ENCODE peak calls at places on chromosomes 3 and 15, in nine cellular contexts. I, M, E, N, C, U, A, G and X are unnamed samples.

GRCh38 chr3:152524198-152525140 is 255.7 kb downstream of the MBNL1 start:
- DNase-seq in I (peak), M (peak), E (no peak), N (no peak), C (peak), U (no peak), A (no peak), G (peak), X (peak)

GRCh38 chr3:150110097-150110496 is 139.4 kb upstream of the PFN2 start:
- DNase-seq in I (no peak), M (no peak), E (no peak), N (no peak), C (peak), U (no peak), A (no peak), G (no peak), X (no peak)

GRCh38 chr3:64214697-64215018 is 10.6 kb downstream of the PRICKLE2 start:
- DNase-seq in I (no peak), M (no peak), E (no peak), N (no peak), C (peak), U (no peak), A (no peak), G (peak), X (no peak)

GRCh38 chr15:64151727-64152506 is at the start of gene SNX22:
- DNase-seq in I (no peak), M (peak), E (no peak), N (peak), C (no peak), U (peak), A (peak), G (no peak), X (peak)

GRCh38 chr15:29089731-29090616 is 179.6 kb downstream of the NSMCE3 start:
- DNase-seq in I (no peak), M (no peak), E (no peak), N (no peak), C (no peak), U (no peak), A (no peak), G (peak), X (no peak)

GRCh38 chr3:172562881-172563835 is 39.9 kb upstream of the TNFSF10 start:
- DNase-seq in I (peak), M (no peak), E (no peak), N (no peak), C (peak), U (no peak), A (no peak), G (peak), X (peak)

GRCh38 chr15:50970524-50970923 is 62.0 kb downstream of the AP4E1 start:
- DNase-seq in I (no peak), M (no peak), E (no peak), N (no peak), C (no peak), U (no peak), A (no peak), G (no peak), X (no peak)

GRCh38 chr15:99568548-99569352 is 3.0 kb downstream of the MEF2A start:
- DNase-seq in I (no peak), M (no peak), E (no peak), N (no peak), C (no peak), U (no peak), A (no peak), G (peak), X (no peak)

GRCh38 chr3:190081387-190081786 is 39.3 kb downstream of the P3H2 start:
- DNase-seq in I (no peak), M (no peak), E (no peak), N (no peak), C (no peak), U (no peak), A (no peak), G (no peak), X (no peak)

GRCh38 chr3:45084361-45084760 is 58.3 kb downstream of the CLEC3B start:
- DNase-seq in I (no peak), M (no peak), E (no peak), N (no peak), C (no peak), U (no peak), A (no peak), G (no peak), X (no peak)

GRCh38 chr3:45083023-45083422 is 56.9 kb downstream of the CLEC3B start:
- DNase-seq in I (no peak), M (no peak), E (no peak), N (no peak), C (no peak), U (no peak), A (no peak), G (no peak), X (no peak)

GRCh38 chr3:45082139-45082538 is 56.0 kb downstream of the CLEC3B start:
- DNase-seq in I (peak), M (no peak), E (no peak), N (no peak), C (no peak), U (no peak), A (no peak), G (peak), X (no peak)

GRCh38 chr3:45087155-45087554 is 59.0 kb downstream of the CDCP1 start:
- DNase-seq in I (no peak), M (no peak), E (no peak), N (no peak), C (no peak), U (no peak), A (no peak), G (peak), X (no peak)

GRCh38 chr3:45084820-45085816 is 59.0 kb downstream of the CLEC3B start:
- DNase-seq in I (no peak), M (no peak), E (no peak), N (no peak), C (peak), U (no peak), A (no peak), G (peak), X (no peak)
- TF ChIP-seq CTCF in I (no peak), M (no peak), E (no peak), N (no peak), C (no peak), U (no peak), A (no peak), G (no peak), X (no peak)

DNA sequence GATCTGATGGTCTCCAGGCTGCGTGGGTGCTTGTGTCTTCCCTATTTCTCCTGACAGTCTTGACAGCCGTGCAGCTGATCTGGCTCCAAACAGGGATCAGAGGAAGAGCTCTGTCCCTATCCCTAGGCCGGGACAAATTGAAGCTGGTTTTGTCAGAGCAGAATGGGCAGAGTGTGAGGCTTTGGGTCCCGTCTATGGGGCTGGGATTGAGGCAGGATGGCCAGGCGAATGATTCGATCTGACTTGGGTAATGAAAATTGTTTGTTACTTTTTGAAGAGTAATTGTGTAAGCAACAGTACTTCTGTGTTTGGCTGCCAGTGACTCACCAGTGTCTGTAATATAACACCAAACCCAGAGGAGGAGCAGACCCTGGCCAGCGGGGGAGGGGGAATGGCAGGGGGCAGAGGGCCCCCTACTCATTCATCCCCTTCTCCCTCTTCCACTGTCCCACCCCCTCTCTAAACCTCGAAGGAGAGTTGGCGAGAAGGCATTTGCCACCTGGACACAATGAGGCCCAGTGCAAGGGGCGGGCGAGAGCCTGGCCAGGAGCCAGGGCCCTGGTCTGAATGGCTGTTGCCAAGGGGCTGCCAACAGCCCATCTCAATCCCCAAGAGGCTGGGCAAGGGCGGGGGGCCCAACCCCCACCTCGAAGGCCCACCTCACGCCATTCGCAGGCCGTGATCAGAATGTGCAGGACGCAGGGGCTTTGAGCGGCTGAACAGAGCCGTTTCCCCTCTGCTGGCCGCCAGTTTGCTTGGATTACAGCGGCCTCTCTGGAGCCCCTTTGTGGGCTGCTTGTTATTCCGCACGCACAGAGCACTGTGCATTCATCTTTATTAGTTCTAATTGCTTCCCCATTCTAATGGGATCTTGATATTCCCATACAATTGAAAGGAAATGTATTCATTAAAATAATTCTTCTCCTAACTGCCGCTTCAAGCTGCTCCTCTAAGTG is 5.1 kb upstream of the MAGEF1 start:
- DNase-seq in I (no peak), M (no peak), E (no peak), N (no peak), C (peak), U (no peak), A (no peak), G (peak), X (no peak)
- TF ChIP-seq CTCF in I (no peak), M (no peak), E (no peak), N (no peak), C (no peak), U (no peak), A (no peak), G (no peak), X (no peak)

GRCh38 chr3:57855281-57855680 is 99.2 kb downstream of the SLMAP start:
- DNase-seq in I (no peak), M (no peak), E (no peak), N (no peak), C (peak), U (no peak), A (no peak), G (peak), X (no peak)

GRCh38 chr3:57851304-57851703 is 95.2 kb downstream of the SLMAP start:
- DNase-seq in I (no peak), M (no peak), E (no peak), N (no peak), C (no peak), U (no peak), A (no peak), G (no peak), X (no peak)

GRCh38 chr3:57856675-57857074 is 100.6 kb downstream of the SLMAP start:
- DNase-seq in I (no peak), M (no peak), E (no peak), N (no peak), C (peak), U (no peak), A (no peak), G (peak), X (no peak)

GRCh38 chr3:57855943-57856342 is 99.8 kb downstream of the SLMAP start:
- DNase-seq in I (no peak), M (no peak), E (no peak), N (no peak), C (no peak), U (no peak), A (no peak), G (peak), X (no peak)

DNA sequence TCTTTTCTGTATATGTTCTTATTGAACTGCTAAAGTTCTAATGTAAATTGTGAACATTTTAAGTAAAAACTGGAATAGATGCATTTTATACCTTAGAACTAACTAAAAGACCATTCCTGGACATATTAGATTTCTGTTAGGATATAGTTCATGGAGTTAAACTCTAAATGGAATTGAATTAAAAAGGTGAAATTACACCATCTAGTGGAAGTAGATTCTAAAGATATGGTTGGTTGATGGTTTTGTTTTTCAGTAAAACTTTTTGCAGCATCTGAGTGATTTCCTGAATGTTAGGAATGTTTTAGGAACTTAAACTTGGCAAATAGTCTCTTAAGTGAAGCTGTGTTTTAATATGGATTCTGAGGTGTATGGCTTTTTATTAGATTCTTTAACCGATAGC is 96.8 kb downstream of the SLMAP start:
- DNase-seq in I (no peak), M (no peak), E (no peak), N (no peak), C (peak), U (no peak), A (no peak), G (peak), X (peak)
- TF ChIP-seq CTCF in I (no peak), M (no peak), E (peak), N (no peak), C (no peak), U (no peak), A (peak), G (peak), X (no peak)

GRCh38 chr15:52171386-52171785 is 19.8 kb downstream of the GNB5 start:
- DNase-seq in I (no peak), M (no peak), E (no peak), N (no peak), C (no peak), U (no peak), A (no peak), G (peak), X (no peak)
- TF ChIP-seq CTCF in I (no peak), M (peak), E (no peak), N (no peak), C (no peak), U (no peak), A (no peak), G (no peak), X (no peak)

DNA sequence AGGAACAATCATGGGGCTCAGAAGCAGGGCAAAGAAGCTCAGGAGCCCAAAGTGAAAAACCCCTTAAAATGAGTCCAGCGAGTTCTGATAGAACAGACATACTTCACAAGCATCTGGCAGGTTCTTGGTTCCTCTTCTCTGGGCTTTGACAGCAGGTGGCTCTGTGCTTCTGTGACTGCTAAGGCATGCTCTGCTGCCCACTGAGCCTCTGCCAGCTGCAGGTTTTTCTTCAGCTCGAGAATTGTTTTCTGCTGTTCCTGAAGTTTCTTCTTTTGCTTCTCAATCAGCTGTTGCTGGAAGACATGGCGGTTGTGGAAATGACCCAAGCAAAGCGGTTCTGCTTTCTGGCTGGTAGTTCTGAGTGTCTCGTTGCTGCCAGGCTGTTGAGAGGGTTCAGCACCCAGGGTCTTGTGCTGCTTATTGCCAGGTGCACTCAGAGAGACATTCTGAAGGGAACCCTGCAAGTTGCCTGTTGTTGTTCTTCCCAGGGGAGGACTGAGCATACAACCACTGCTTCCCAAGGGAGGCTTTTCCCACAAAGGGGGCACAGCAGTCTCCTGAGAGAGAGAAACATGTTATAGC is 50.8 kb downstream of the CCDC191 start:
- DNase-seq in I (no peak), M (no peak), E (no peak), N (peak), C (no peak), U (peak), A (no peak), G (no peak), X (no peak)
- TF ChIP-seq CTCF in I (no peak), M (no peak), E (no peak), N (peak), C (no peak), U (no peak), A (no peak), G (no peak), X (no peak)

GRCh38 chr3:139868773-139869172 is 66.2 kb upstream of the CLSTN2 start:
- DNase-seq in I (no peak), M (no peak), E (no peak), N (no peak), C (no peak), U (no peak), A (no peak), G (no peak), X (no peak)
- TF ChIP-seq CTCF in I (no peak), M (no peak), E (no peak), N (no peak), C (no peak), U (no peak), A (no peak), G (no peak), X (no peak)

GRCh38 chr3:55481918-55482495 is 5.1 kb downstream of the WNT5A start:
- DNase-seq in I (no peak), M (no peak), E (peak), N (peak), C (no peak), U (no peak), A (peak), G (peak), X (no peak)
- TF ChIP-seq CTCF in I (peak), M (no peak), E (no peak), N (no peak), C (peak), U (no peak), A (no peak), G (peak), X (no peak)